ENCODE peak calls at places on chromosomes 2 and 18, in six cellular contexts. R is type B pancreatic cell, G is posterior cingulate gyrus, F is neural progenitor cell, K is NCI-H69, B is ureter. E is an unnamed sample.

GRCh38 chr18:79506191-79507075 is 110.7 kb downstream of the NFATC1 start:
- DNase-seq in R (peak; percentile 53), K (no peak), G (peak; percentile 74), B (peak; percentile 45), F (peak; percentile 70), E (no peak)

GRCh38 chr2:219109468-219109867 is 48.7 kb upstream of the IHH start:
- DNase-seq in G (no peak), B (no peak), F (peak; percentile 76), R (no peak), K (peak; percentile 1), E (no peak)

GRCh38 chr2:86037141-86037794 is 68.4 kb downstream of the POLR1A start:
- DNase-seq in R (no peak), G (peak; percentile 79), F (no peak), B (peak; percentile 57), K (peak; percentile 36), E (no peak)

GRCh38 chr2:229133155-229133772 is 137.8 kb downstream of the PID1 start:
- DNase-seq in B (no peak), G (no peak), K (peak; percentile 0), F (peak; percentile 47), R (no peak), E (no peak)

GRCh38 chr2:42110974-42111322 is 58.2 kb upstream of the EML4 start:
- DNase-seq in B (no peak), F (no peak), K (no peak), G (no peak), R (no peak), E (no peak)

GRCh38 chr2:160180172-160180571 is 19.9 kb downstream of the ITGB6 start:
- DNase-seq in F (no peak), G (no peak), B (no peak), K (no peak), R (no peak), E (no peak)

GRCh38 chr2:44120428-44120827 is 48.2 kb upstream of the PPM1B start:
- DNase-seq in K (no peak), R (no peak), F (no peak), G (no peak), B (no peak), E (no peak)

GRCh38 chr18:48599391-48599790 is 60.6 kb downstream of the CTIF start:
- DNase-seq in F (no peak), K (no peak), G (peak; percentile 27), R (no peak), B (no peak), E (no peak)

GRCh38 chr18:5768454-5768853 is 126.9 kb downstream of the TMEM200C start:
- DNase-seq in R (no peak), F (no peak), K (peak; percentile 18), G (no peak), B (no peak), E (no peak)

GRCh38 chr2:212683346-212683745 is 144.7 kb upstream of the ERBB4 start:
- DNase-seq in F (no peak), R (no peak), G (no peak), B (no peak), K (no peak), E (no peak)

GRCh38 chr2:119617455-119617854 is 61.5 kb upstream of the TMEM177 start:
- DNase-seq in F (no peak), R (no peak), K (no peak), B (no peak), G (no peak), E (no peak)

GRCh38 chr18:76528477-76529432 is 33.7 kb upstream of the ZNF516 start:
- DNase-seq in R (no peak), F (peak; percentile 40), K (peak; percentile 71), B (no peak), G (no peak), E (no peak)

GRCh38 chr18:46062781-46063180 is 9.3 kb downstream of the PSTPIP2 start:
- DNase-seq in G (no peak), F (no peak), R (peak; percentile 25), K (no peak), B (no peak), E (no peak)

GRCh38 chr2:7071137-7071536 is 153.9 kb downstream of the RNF144A start:
- DNase-seq in G (no peak), R (no peak), K (no peak), B (no peak), F (no peak), E (no peak)